ENCODE peak calls at places on chromosomes 2 and 18, in seven cellular contexts. R is NT2/D1, X is kidney, N is neuronal stem cell, U is HCT116, B is IMR-90, E is HepG2. T is an unnamed sample.

GRCh38 chr2:122421777-122422176 is 666.3 kb downstream of the TSN start:
- DNase-seq in R (no peak), X (no peak), N (no peak), U (no peak), B (no peak), E (no peak), T (peak)

GRCh38 chr18:58831610-58832009 is 33.1 kb upstream of the ZNF532 start:
- DNase-seq in R (no peak), X (no peak), N (no peak), U (no peak), B (peak), E (no peak), T (peak)

GRCh38 chr2:227942021-227942420 is 70.6 kb downstream of the DAW1 start:
- DNase-seq in R (no peak), X (no peak), N (no peak), U (no peak), B (no peak), E (no peak), T (peak)

GRCh38 chr2:230225486-230225885 is at the start of gene SP140:
- DNase-seq in R (no peak), X (peak), N (no peak), U (no peak), B (no peak), E (no peak), T (no peak)

GRCh38 chr2:144999040-144999875 is 479.3 kb upstream of the ZEB2 start:
- DNase-seq in R (no peak), X (no peak), N (no peak), U (no peak), B (no peak), E (no peak), T (no peak)

GRCh38 chr2:215003001-215003400 is 135.4 kb downstream of the ABCA12 start:
- DNase-seq in R (peak), X (no peak), N (peak), U (no peak), B (peak), E (no peak), T (no peak)

GRCh38 chr2:158825021-158825420 is 29.9 kb downstream of the DAPL1 start:
- DNase-seq in R (no peak), X (no peak), N (no peak), U (no peak), B (no peak), E (no peak), T (no peak)

GRCh38 chr2:230347659-230348305 is 20.8 kb downstream of the SP140L start:
- DNase-seq in R (no peak), X (no peak), N (no peak), U (no peak), B (peak), E (no peak), T (no peak)

GRCh38 chr18:38751897-38752296 is 1186.3 kb upstream of the CELF4 start:
- DNase-seq in R (no peak), X (no peak), N (no peak), U (no peak), B (no peak), E (no peak), T (peak)

GRCh38 chr2:216001201-216001600 is 12.2 kb downstream of the MREG start:
- DNase-seq in R (no peak), X (no peak), N (no peak), U (no peak), B (no peak), E (no peak), T (no peak)

GRCh38 chr2:198762456-198762855 is 695.3 kb downstream of the SATB2 start:
- DNase-seq in R (no peak), X (no peak), N (no peak), U (no peak), B (no peak), E (no peak), T (no peak)

GRCh38 chr18:22504665-22505064 is 87.0 kb upstream of the CTAGE1 start:
- DNase-seq in R (no peak), X (no peak), N (no peak), U (no peak), B (peak), E (no peak), T (peak)

GRCh38 chr2:158011055-158011771 is 90.5 kb upstream of the UPP2 start:
- DNase-seq in R (peak), X (no peak), N (no peak), U (no peak), B (no peak), E (no peak), T (peak)

GRCh38 chr18:48475635-48476549 is 62.9 kb upstream of the CTIF start:
- DNase-seq in R (peak), X (no peak), N (peak), U (peak), B (peak), E (peak), T (peak)

GRCh38 chr18:48479531-48479930 is 59.3 kb upstream of the CTIF start:
- DNase-seq in R (no peak), X (no peak), N (no peak), U (no peak), B (no peak), E (no peak), T (no peak)

GRCh38 chr18:48476550-48476917 is 62.3 kb upstream of the CTIF start:
- DNase-seq in R (no peak), X (no peak), N (no peak), U (no peak), B (no peak), E (no peak), T (no peak)

GRCh38 chr18:48473816-48474215 is 64.6 kb upstream of the ZBTB7C start:
- DNase-seq in R (no peak), X (no peak), N (no peak), U (no peak), B (no peak), E (no peak), T (no peak)

DNA sequence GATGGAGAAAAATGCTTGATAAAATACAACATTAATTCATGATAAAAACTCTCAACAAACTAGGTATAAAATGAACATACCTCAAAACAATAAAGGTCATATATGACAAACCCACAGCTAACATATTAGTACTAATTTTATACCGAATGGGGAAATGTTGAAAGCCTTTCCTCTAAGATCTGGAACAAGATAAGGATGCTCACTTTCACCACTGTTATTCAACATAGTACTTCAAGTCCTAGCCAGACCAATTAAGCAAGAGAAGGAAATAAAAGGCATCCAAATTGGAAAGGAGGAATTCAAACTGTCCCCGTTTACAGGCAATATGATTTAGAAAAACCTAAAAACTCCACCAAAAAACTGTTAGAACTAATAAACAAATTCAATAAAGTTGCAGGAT is 61.5 kb upstream of the CTIF start:
- DNase-seq in R (no peak), X (no peak), N (no peak), U (no peak), B (no peak), E (no peak), T (no peak)
- H3K9ac ChIP-seq in R (no peak), X (no peak), N (no peak), U (no peak), B (no peak), E (no peak), T (no peak)

GRCh38 chr2:86081724-86082123 is 24.0 kb downstream of the POLR1A start:
- DNase-seq in R (no peak), X (no peak), N (no peak), U (no peak), B (no peak), E (no peak), T (no peak)
- H3K9ac ChIP-seq in R (no peak), X (no peak), N (no peak), U (no peak), B (no peak), E (no peak), T (no peak)

DNA sequence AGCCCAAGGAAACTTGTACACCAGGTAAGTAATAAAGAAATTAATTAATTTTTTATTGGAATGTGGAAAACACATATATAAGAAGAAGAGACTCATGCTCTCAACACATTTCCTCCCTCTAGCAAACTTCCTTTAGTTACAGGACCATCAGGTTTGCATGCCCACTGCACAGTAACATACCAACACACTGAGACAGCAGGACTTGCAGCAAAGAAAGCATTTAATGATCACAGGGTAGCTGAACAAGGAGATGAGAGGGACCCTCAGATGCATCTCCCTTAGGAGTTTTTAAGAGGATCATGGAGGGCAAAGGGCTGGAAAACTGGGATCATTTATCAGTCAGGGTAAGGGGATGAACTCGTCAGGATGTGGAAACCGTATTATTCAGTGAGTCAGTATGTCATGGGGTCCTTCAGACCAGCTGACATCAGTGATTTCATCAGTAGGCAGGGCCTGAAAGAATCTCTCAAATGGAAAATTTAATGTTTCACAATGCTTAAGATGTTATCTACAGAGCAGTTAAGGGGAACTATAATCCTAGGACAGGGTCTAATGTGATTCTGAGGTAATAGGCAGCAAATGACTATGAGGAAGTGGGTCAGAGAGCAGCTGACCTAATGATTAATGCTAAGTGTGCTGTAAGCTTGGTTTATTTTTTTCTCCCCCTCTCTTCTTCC is 193.8 kb upstream of the RND3 start:
- DNase-seq in R (no peak), X (no peak), N (no peak), U (no peak), B (peak), E (no peak), T (peak)
- H3K9ac ChIP-seq in R (no peak), X (no peak), N (no peak), U (no peak), B (no peak), E (no peak), T (no peak)

GRCh38 chr2:45845566-45845965 is 194.1 kb downstream of the PRKCE start:
- DNase-seq in R (no peak), X (no peak), N (no peak), U (no peak), B (no peak), E (no peak), T (no peak)

GRCh38 chr2:45840481-45840880 is 189.0 kb downstream of the PRKCE start:
- DNase-seq in R (no peak), X (no peak), N (no peak), U (no peak), B (no peak), E (no peak), T (no peak)

GRCh38 chr2:45845058-45845457 is 193.6 kb downstream of the PRKCE start:
- DNase-seq in R (no peak), X (no peak), N (no peak), U (no peak), B (no peak), E (no peak), T (no peak)

GRCh38 chr2:45841752-45842407 is 190.4 kb downstream of the PRKCE start:
- DNase-seq in R (no peak), X (no peak), N (no peak), U (no peak), B (no peak), E (no peak), T (no peak)

GRCh38 chr2:45843136-45843535 is 191.7 kb downstream of the PRKCE start:
- DNase-seq in R (no peak), X (no peak), N (no peak), U (no peak), B (no peak), E (no peak), T (no peak)
- H3K9ac ChIP-seq in R (no peak), X (no peak), N (no peak), U (no peak), B (no peak), E (no peak), T (no peak)

DNA sequence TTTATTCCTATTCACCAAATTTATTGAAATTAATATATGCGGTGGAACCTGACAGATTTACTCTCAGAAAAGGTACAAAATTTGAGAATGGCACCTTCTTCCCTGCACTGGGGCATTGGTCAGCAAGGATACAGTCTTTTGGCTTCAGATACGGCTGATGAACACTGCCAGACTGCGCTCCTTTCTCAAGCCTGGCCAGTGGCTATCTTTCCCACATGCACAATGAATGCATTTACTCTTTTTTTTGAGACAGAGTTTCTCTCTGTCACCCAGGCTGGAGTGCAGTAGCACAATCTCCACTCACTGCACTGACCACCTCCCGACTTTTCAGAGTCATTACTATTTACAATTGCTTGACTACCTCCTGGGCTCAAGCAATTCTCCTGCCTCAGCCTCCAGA is 61.6 kb downstream of the MOB4 start:
- DNase-seq in R (no peak), X (no peak), N (no peak), U (no peak), B (no peak), E (no peak), T (no peak)
- H3K9ac ChIP-seq in R (no peak), X (no peak), N (no peak), U (no peak), B (no peak), E (no peak), T (no peak)

GRCh38 chr2:3659447-3660432 is 1.7 kb downstream of the ALLC start:
- DNase-seq in R (peak), X (peak), N (no peak), U (no peak), B (peak), E (peak), T (no peak)

GRCh38 chr2:3655871-3656761 is 1.9 kb upstream of the ALLC start:
- DNase-seq in R (no peak), X (no peak), N (no peak), U (no peak), B (no peak), E (no peak), T (no peak)

GRCh38 chr2:3654464-3655225 is 3.4 kb upstream of the ALLC start:
- DNase-seq in R (no peak), X (no peak), N (no peak), U (no peak), B (no peak), E (no peak), T (no peak)

GRCh38 chr2:3656762-3657691 is 973 bp upstream of the ALLC start:
- DNase-seq in R (no peak), X (no peak), N (no peak), U (no peak), B (peak), E (peak), T (no peak)

DNA sequence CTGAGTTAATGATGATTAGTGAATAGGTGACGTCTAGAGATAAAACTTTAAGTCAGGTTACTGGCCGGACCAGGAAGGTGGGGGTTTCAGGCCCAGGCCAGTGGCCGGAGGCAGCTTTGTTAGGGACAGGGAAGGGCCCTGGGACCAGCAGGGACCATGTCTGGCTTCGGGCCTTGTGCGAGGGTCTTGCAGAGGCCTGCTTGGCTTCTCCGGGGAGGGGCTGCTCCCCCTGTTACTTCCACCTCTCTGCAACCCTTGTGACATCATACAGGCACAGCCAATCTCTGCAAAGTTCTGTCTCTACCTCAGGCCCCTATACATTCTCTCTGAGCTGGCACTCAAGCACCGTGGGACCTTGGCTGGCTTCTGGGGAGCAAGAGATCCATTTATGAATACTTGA is at the start of gene ALLC:
- DNase-seq in R (no peak), X (no peak), N (no peak), U (no peak), B (no peak), E (no peak), T (no peak)
- H3K9ac ChIP-seq in R (peak), X (no peak), N (peak), U (no peak), B (no peak), E (peak), T (no peak)

DNA sequence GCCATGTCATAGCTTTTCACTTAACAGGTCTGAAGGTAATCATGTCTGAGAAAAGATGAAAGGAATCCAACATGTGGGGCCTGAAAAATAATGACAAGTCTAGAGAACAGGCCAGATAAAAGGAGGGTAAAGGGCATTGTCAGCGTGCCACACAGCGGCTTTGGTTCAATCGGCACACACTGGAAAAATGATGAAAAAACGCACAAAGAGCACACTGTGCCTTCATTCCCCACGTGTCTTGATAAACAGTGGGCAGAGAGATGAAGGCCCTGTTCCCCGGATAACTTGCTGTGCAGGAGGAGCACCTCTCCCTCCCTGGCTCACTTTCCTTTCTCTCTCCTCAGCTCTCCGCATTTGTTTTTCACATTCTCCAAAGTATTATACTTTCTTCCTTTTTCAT is 766.3 kb downstream of the TDRD15 start:
- DNase-seq in R (no peak), X (no peak), N (no peak), U (no peak), B (no peak), E (peak), T (no peak)
- H3K9ac ChIP-seq in R (no peak), X (no peak), N (no peak), U (no peak), B (no peak), E (no peak), T (no peak)

GRCh38 chr2:219405958-219406860 is 12.0 kb upstream of the DES start:
- DNase-seq in R (no peak), X (no peak), N (no peak), U (no peak), B (no peak), E (no peak), T (no peak)
- H3K9ac ChIP-seq in R (no peak), X (no peak), N (no peak), U (no peak), B (no peak), E (no peak), T (no peak)

DNA sequence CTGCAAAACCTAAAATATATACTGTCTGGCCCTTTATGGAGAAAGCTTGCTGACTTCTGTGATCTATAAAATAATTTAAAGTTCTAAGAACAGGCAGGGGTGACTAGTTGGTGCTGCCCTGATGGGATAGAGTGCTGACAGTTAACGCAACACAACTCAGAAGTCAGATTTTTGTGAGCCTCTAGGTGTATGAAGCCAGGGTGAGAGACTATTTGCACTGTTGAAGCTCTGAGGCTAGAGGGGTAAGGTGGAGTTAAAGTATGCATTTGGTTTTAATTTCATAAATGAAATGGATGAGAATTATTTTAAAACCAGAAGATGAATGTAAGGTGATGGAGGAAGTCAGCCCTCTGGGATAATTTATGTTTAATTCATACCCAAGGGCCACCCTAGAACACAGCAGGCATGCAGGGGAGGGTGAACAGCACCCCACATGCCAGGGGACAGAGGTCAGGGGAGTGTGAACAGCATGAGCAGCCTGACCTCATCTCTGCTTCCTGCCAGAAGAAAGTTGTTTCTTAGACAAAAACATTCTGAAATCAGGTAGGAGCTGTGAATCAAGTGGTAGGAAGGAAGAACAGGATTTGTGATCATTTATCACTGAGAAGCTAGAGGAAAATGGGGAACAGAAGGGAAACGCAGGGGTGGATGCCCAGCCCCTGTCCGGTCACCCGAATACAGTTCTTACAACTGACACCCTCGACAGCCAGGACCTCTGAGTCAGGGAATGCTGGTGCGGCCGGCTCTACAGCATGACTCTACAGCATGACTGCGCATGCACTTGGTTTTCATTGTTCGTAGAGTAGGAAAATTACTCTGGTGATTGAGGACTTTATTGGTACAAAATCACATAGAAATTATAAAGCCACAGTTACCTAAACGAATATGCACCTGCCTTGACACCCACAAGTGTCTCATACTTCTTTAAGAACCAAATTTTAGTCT is 93.1 kb downstream of the MBP start:
- DNase-seq in R (no peak), X (peak), N (no peak), U (no peak), B (no peak), E (no peak), T (peak)
- H3K9ac ChIP-seq in R (no peak), X (no peak), N (no peak), U (no peak), B (no peak), E (no peak), T (no peak)

DNA sequence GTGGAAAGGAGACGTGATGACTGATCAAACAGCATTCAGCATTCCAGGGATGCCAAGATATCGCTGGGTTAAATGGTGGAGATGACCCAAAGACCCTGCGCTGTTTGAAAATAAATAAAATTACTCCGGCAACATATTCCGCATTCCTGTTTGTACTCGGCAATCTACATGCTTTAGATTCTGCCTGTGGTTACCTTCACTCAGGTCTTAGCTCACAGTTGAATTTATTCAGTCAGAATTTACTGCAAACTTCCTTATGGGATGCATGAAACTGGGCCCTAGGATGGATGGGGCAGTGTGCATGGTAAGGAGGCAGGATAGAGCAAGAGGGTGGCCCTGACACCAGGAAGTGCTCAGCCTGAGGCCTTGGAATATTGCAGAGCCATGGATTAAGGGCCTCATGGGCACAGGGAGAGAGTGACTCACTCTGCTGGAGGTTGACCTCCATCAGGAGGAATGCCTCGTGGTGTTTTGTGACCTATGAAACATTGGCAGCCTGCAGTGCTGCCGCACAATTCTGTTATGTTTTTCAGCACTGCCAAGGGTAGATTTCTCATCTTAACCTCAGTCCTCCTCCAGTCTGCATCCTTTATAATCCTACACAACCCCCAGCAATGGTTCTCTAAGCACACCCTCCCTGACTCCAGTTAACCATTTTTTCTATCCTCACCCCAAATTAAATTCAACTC is 321.4 kb downstream of the IRS1 start:
- DNase-seq in R (peak), X (peak), N (peak), U (peak), B (peak), E (peak), T (peak)
- H3K9ac ChIP-seq in R (no peak), X (no peak), N (no peak), U (peak), B (peak), E (peak), T (no peak)